ENCODE peak calls at places on chromosomes 2 and 18, in four cellular contexts. T, Q, X and Z are unnamed samples.
A peak's percentile ranks its signal among the peaks of the same experiment; 100 is the strongest.

GRCh38 chr18:26004827-26005226 is 85.6 kb downstream of the SS18 start:
- DNase-seq in X (no peak), T (no peak), Q (no peak), Z (no peak)

GRCh38 chr2:152519581-152519952 is 184.6 kb downstream of the FMNL2 start:
- DNase-seq in T (no peak), Q (no peak), X (no peak), Z (no peak)

GRCh38 chr2:117771969-117772630 is 42.4 kb upstream of the DDX18 start:
- DNase-seq in Q (no peak), T (peak; percentile 29), X (peak; percentile 6), Z (peak; percentile 19)

GRCh38 chr2:100704156-100704555 is 115.8 kb upstream of the NPAS2 start:
- DNase-seq in X (no peak), T (no peak), Q (no peak), Z (no peak)

GRCh38 chr2:46076251-46076650 is 221.0 kb upstream of the EPAS1 start:
- DNase-seq in X (no peak), T (no peak), Q (no peak), Z (no peak)

GRCh38 chr2:123840016-123840415 is 185.1 kb upstream of the CNTNAP5 start:
- DNase-seq in Q (no peak), T (no peak), X (no peak), Z (peak; percentile 51)

GRCh38 chr2:187485535-187485934 is 37.5 kb upstream of the CALCRL start:
- DNase-seq in Q (no peak), X (no peak), T (no peak), Z (no peak)

GRCh38 chr2:219298759-219299371 is 10.3 kb downstream of the PTPRN start:
- DNase-seq in T (peak; percentile 86), X (peak; percentile 86), Q (peak; percentile 93), Z (peak; percentile 91)

GRCh38 chr2:100012575-100012974 is 129.8 kb downstream of the AFF3 start:
- DNase-seq in X (no peak), T (no peak), Q (no peak), Z (no peak)

GRCh38 chr2:239966848-239967136 is 58.4 kb downstream of the NDUFA10 start:
- DNase-seq in T (peak; percentile 8), X (no peak), Q (peak; percentile 78), Z (peak; percentile 8)

GRCh38 chr2:71452565-71452964 is 796 bp upstream of the DYSF start:
- DNase-seq in X (peak; percentile 40), Q (peak; percentile 90), T (peak; percentile 57), Z (peak; percentile 93)

GRCh38 chr2:110017-110416 is 63.7 kb upstream of the FAM110C start:
- DNase-seq in T (no peak), Q (no peak), X (no peak), Z (no peak)
- H3K27ac ChIP-seq in T (no peak overlapping the region), Q (no peak overlapping the region), X (no peak overlapping the region), Z (no peak overlapping the region)

DNA sequence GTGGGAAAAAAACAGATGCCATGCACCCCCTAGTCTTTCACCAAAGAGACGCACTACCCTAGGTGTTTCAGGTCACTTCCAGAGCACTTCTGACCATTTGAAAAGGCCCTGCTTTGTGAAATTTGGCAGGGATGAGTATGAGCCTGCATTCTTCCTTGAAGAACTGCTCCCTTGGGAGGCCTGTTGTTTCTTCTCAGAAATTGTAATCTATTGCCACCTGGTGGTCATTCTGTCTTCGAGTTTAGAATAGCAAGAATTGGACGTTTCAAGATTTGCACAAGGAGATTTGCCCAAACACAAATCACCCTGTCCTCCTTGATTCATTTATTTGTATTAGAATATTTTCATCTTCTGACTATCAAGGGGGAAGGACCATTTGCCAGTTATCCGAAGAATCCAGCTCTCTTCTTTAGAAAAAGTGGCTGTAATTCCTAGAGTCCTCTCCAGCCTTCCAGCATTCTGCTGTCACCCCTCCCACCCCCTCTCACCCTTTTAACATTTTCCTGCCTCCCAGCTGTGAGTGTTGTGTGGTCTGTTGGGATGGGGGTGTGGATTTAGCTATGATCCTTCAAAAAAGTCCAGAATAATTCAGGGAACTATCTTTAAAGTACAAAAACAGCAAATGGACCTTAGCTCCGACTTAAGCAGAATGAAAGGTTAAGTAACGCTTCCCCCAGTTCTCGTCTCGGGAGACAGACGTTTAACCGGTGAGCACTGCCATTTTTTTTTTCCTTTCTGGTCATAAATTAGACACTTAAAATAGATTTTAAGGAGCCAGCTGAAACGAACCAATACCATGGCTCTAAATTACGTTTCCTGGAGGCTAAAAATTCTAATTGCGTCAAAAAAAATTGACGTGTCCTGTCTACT is 3.7 kb upstream of the GAD1 start:
- DNase-seq in X (peak; percentile 53), Q (no peak), T (peak; percentile 95), Z (peak; percentile 65)
- TF ChIP-seq CTCF in X (peak; percentile 86), Q (peak; percentile 77), T (peak; percentile 61), Z (peak; percentile 74)

DNA sequence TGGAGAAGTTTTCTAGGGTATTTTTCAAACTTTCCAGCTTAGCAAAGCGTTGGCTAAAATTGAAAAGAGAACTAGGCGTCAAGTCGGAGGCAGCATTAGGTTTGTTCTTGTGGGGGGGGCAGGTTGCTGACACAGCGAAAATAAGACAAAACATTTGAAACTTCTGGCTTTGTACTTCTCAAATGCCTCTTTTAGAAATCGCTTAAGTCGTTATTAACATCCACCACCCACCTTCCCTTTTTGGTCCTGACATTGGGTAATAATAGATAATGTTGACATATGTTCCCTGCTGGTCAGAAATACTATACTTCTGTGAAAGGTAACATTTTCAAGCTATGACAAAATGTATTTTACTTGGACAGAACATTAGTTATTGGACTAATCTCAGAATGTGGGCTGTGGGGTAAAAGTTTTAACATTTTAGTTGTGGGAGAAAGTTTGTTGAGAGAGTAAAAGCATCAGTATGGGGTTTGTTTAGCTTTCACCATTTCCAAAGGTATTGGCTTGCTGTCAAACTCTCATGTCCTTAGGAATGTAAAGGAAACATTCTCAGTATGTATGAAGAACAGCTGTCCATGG is 88.1 kb upstream of the ZEB2 start:
- DNase-seq in T (peak; percentile 78), Q (no peak), X (no peak), Z (no peak)
- H3K27ac ChIP-seq in T (no peak overlapping the region), Q (no peak overlapping the region), X (no peak overlapping the region), Z (no peak overlapping the region)

DNA sequence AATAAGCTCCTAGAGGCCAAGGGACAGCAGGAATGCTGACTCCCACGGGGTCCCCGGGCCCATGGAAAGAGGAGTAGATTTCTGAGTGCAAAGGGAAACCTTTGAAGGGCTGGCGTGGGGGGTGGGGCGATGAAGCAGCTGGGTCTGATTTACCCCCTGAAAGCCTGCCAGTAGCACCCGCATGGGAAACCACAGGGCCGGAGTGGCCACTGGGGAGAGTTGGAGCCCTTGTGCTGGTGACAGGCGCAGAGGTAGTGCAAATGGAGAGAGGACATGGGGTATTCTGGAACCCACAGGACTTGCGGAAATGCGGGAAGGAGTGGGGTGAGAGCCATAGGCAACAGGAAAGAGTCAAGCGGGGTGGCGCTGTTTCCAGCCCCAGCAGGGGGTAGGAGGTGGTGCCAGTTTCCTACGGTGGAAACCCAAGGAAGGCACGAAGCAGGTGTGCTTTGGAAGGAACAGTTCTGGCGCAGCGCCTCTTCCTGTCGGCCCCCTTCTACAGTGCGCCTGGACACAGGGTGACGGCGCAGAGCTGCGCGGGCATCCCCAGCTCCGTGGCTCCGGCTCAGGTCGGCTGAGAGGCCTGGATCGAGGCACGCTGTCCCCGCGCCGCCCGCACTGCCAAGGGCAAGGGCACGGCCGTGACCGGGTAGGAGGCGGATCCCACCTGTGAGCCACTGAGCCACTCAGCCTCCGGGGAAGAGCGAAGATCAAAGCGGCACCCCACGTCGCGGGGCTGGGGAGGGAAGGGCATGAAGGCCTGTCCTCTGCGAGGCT is 149.0 kb upstream of the GLI2 start:
- DNase-seq in Q (peak; percentile 41), T (peak; percentile 19), X (no peak), Z (no peak)
- TF ChIP-seq CTCF in Q (no peak), T (no peak), X (no peak), Z (no peak)

GRCh38 chr2:159140070-159140774 is 146.3 kb downstream of the WDSUB1 start:
- DNase-seq in T (peak; percentile 70), X (no peak), Q (no peak), Z (no peak)
- H3K27ac ChIP-seq in T (no peak overlapping the region), X (no peak overlapping the region), Q (no peak overlapping the region), Z (peak overlapping the region; percentile 71)